ENCODE peak calls at places on chromosomes 4 and X, in four cellular contexts. One of them, this sample, is unnamed.

GRCh38 chr4:5503295-5503694 is 205.1 kb downstream of the EVC2 start:
- DNase-seq in spleen: peak; percentile 42
- DNase-seq in A549: no peak
- DNase-seq in esophagus muscularis mucosa: peak; percentile 80
- DNase-seq in this sample: no peak

GRCh38 chr4:3708103-3708510 is 58.1 kb upstream of the ADRA2C start:
- DNase-seq in esophagus muscularis mucosa: no peak
- DNase-seq in A549: no peak
- DNase-seq in spleen: peak; percentile 73
- DNase-seq in this sample: no peak

GRCh38 chr4:137993232-137993631 is 248.9 kb downstream of the SLC7A11 start:
- DNase-seq in A549: no peak
- DNase-seq in esophagus muscularis mucosa: no peak
- DNase-seq in spleen: no peak
- DNase-seq in this sample: no peak

GRCh38 chr4:139530833-139531427 is 25.1 kb downstream of the SETD7 start:
- DNase-seq in A549: peak; percentile 72
- DNase-seq in esophagus muscularis mucosa: no peak
- DNase-seq in spleen: no peak
- DNase-seq in this sample: no peak

GRCh38 chrX:37455381-37455780 is 106.2 kb downstream of the PRRG1 start:
- DNase-seq in spleen: no peak
- DNase-seq in A549: no peak
- DNase-seq in esophagus muscularis mucosa: no peak
- DNase-seq in this sample: no peak

GRCh38 chr4:22531226-22531625 is 15.4 kb upstream of the ADGRA3 start:
- DNase-seq in spleen: no peak
- DNase-seq in esophagus muscularis mucosa: no peak
- DNase-seq in A549: no peak
- DNase-seq in this sample: no peak

GRCh38 chr4:15765910-15766703 is 12.0 kb upstream of the CD38 start:
- DNase-seq in esophagus muscularis mucosa: no peak
- DNase-seq in A549: no peak
- DNase-seq in spleen: no peak
- DNase-seq in this sample: no peak

GRCh38 chr4:106414366-106414765 is 45.8 kb upstream of the GIMD1 start:
- DNase-seq in esophagus muscularis mucosa: no peak
- DNase-seq in spleen: no peak
- DNase-seq in A549: no peak
- DNase-seq in this sample: no peak

GRCh38 chr4:169745291-169745690 is 12.5 kb downstream of the HPF1 start:
- DNase-seq in spleen: no peak
- DNase-seq in esophagus muscularis mucosa: no peak
- DNase-seq in A549: no peak
- DNase-seq in this sample: no peak

GRCh38 chr4:109301691-109302365 is 630 bp downstream of the COL25A1 start:
- DNase-seq in esophagus muscularis mucosa: no peak
- DNase-seq in A549: no peak
- DNase-seq in spleen: no peak
- DNase-seq in this sample: no peak

GRCh38 chrX:25015486-25016360 is at the start of gene ARX:
- DNase-seq in A549: peak; percentile 43
- DNase-seq in spleen: no peak
- DNase-seq in esophagus muscularis mucosa: no peak
- DNase-seq in this sample: no peak

GRCh38 chr4:37758226-37758625 is 68.3 kb upstream of the PGM2 start:
- DNase-seq in A549: no peak
- DNase-seq in spleen: no peak
- DNase-seq in esophagus muscularis mucosa: no peak
- DNase-seq in this sample: no peak

GRCh38 chrX:63754141-63754859 is 30.7 kb downstream of the ARHGEF9 start:
- DNase-seq in esophagus muscularis mucosa: no peak
- DNase-seq in A549: peak; percentile 6
- DNase-seq in spleen: no peak
- DNase-seq in this sample: no peak

GRCh38 chrX:39149761-39150160 is 348.5 kb downstream of the MID1IP1 start:
- DNase-seq in spleen: peak; percentile 90
- DNase-seq in A549: no peak
- DNase-seq in esophagus muscularis mucosa: no peak
- DNase-seq in this sample: peak; percentile 9

GRCh38 chr4:107153228-107153627 is 117.1 kb upstream of the DKK2 start:
- DNase-seq in esophagus muscularis mucosa: no peak
- DNase-seq in spleen: no peak
- DNase-seq in A549: no peak
- DNase-seq in this sample: no peak

GRCh38 chrX:39736219-39737211 is 361.2 kb downstream of the BCOR start:
- DNase-seq in spleen: peak; percentile 83
- DNase-seq in A549: peak; percentile 33
- DNase-seq in esophagus muscularis mucosa: peak; percentile 93
- DNase-seq in this sample: peak; percentile 29

GRCh38 chr4:167171928-167172327 is 62.4 kb downstream of the SPOCK3 start:
- DNase-seq in spleen: no peak
- DNase-seq in esophagus muscularis mucosa: no peak
- DNase-seq in A549: no peak
- DNase-seq in this sample: no peak

GRCh38 chr4:140188975-140189374 is 35.0 kb upstream of the MAML3 start:
- DNase-seq in spleen: no peak
- DNase-seq in esophagus muscularis mucosa: no peak
- DNase-seq in A549: no peak
- DNase-seq in this sample: no peak

GRCh38 chr4:156594619-156595018 is 377.0 kb downstream of the PDGFC start:
- DNase-seq in esophagus muscularis mucosa: no peak
- DNase-seq in spleen: peak; percentile 52
- DNase-seq in A549: no peak
- DNase-seq in this sample: no peak

GRCh38 chr4:142812091-142812490 is 34.0 kb downstream of the INPP4B start:
- DNase-seq in A549: no peak
- DNase-seq in esophagus muscularis mucosa: no peak
- DNase-seq in spleen: no peak
- DNase-seq in this sample: no peak

GRCh38 chrX:63561425-63561824 is 210.3 kb upstream of the SPIN4 start:
- DNase-seq in spleen: no peak
- DNase-seq in esophagus muscularis mucosa: no peak
- DNase-seq in A549: no peak
- DNase-seq in this sample: no peak

GRCh38 chrX:130179579-130180215 is 7.9 kb downstream of the RAB33A start:
- DNase-seq in A549: no peak
- DNase-seq in esophagus muscularis mucosa: no peak
- DNase-seq in spleen: no peak
- DNase-seq in this sample: no peak

GRCh38 chr4:13706716-13707115 is 79.2 kb upstream of the BOD1L1 start:
- DNase-seq in A549: no peak
- DNase-seq in spleen: no peak
- DNase-seq in esophagus muscularis mucosa: no peak
- DNase-seq in this sample: no peak

GRCh38 chrX:23908219-23909003 is 605 bp downstream of the CXorf58 start:
- DNase-seq in spleen: no peak
- DNase-seq in esophagus muscularis mucosa: no peak
- DNase-seq in A549: no peak
- DNase-seq in this sample: no peak

GRCh38 chrX:9899640-9900075 is 67.5 kb upstream of the CLDN34 start:
- DNase-seq in spleen: no peak
- DNase-seq in esophagus muscularis mucosa: no peak
- DNase-seq in A549: no peak
- DNase-seq in this sample: no peak

GRCh38 chr4:6062133-6062532 is 43.9 kb upstream of the C4orf50 start:
- DNase-seq in esophagus muscularis mucosa: no peak
- DNase-seq in A549: no peak
- DNase-seq in spleen: peak; percentile 67
- DNase-seq in this sample: no peak

GRCh38 chr4:55337944-55338343 is 8.1 kb upstream of the SRD5A3 start:
- DNase-seq in esophagus muscularis mucosa: no peak
- DNase-seq in A549: no peak
- DNase-seq in spleen: no peak
- DNase-seq in this sample: no peak

GRCh38 chr4:55340246-55340645 is 5.8 kb upstream of the SRD5A3 start:
- DNase-seq in spleen: no peak
- DNase-seq in esophagus muscularis mucosa: no peak
- DNase-seq in A549: no peak
- DNase-seq in this sample: no peak

GRCh38 chr4:55336138-55337034 is 9.7 kb upstream of the SRD5A3 start:
- DNase-seq in esophagus muscularis mucosa: no peak
- DNase-seq in spleen: no peak
- DNase-seq in A549: no peak
- DNase-seq in this sample: no peak
- TF ChIP-seq POLR2A in esophagus muscularis mucosa: no peak
- TF ChIP-seq POLR2A in spleen: no peak
- TF ChIP-seq POLR2A in A549: no peak
- TF ChIP-seq POLR2A in this sample: no peak

GRCh38 chrX:107686026-107686425 is 57.7 kb downstream of the PRPS1 start:
- DNase-seq in spleen: no peak
- DNase-seq in A549: no peak
- DNase-seq in esophagus muscularis mucosa: no peak
- DNase-seq in this sample: no peak

GRCh38 chrX:107683931-107684330 is 55.6 kb downstream of the PRPS1 start:
- DNase-seq in A549: no peak
- DNase-seq in spleen: no peak
- DNase-seq in esophagus muscularis mucosa: no peak
- DNase-seq in this sample: no peak

GRCh38 chrX:107683124-107683895 is 55.0 kb downstream of the PRPS1 start:
- DNase-seq in esophagus muscularis mucosa: no peak
- DNase-seq in spleen: no peak
- DNase-seq in A549: no peak
- DNase-seq in this sample: no peak

GRCh38 chrX:107686792-107687191 is 58.5 kb downstream of the PRPS1 start:
- DNase-seq in spleen: no peak
- DNase-seq in A549: no peak
- DNase-seq in esophagus muscularis mucosa: no peak
- DNase-seq in this sample: no peak

DNA sequence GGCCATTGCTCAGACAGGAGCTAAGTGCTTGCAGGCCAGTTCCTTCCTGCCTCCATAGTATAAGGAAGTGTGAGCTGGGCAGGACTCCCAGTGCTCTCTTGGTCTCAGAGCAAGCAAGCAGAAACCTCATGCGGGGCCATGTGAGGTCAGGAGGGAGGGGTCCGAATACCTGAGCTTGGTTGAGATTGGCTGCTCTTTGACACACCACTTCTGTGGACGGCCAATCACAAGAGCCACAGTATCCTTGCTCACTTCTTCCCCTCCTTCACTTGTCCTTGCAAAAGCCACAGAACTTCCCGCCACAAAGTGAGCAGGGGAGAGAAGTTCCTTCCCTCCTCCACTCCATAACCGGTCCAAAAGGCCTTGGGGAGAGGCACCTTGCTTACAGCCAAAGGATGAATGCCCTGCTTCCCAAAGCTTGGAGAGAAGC is 56.7 kb downstream of the PRPS1 start:
- DNase-seq in esophagus muscularis mucosa: peak; percentile 93
- DNase-seq in spleen: peak; percentile 85
- DNase-seq in A549: no peak
- DNase-seq in this sample: no peak
- TF ChIP-seq POLR2A in esophagus muscularis mucosa: no peak
- TF ChIP-seq POLR2A in spleen: no peak
- TF ChIP-seq POLR2A in A549: no peak
- TF ChIP-seq POLR2A in this sample: no peak

GRCh38 chr4:74157743-74158560 is at the start of gene MTHFD2L:
- DNase-seq in spleen: peak; percentile 99
- DNase-seq in esophagus muscularis mucosa: peak; percentile 97
- DNase-seq in A549: peak; percentile 89
- DNase-seq in this sample: peak; percentile 75
- TF ChIP-seq POLR2A in spleen: no peak
- TF ChIP-seq POLR2A in esophagus muscularis mucosa: peak; percentile 61
- TF ChIP-seq POLR2A in A549: peak; percentile 71
- TF ChIP-seq POLR2A in this sample: peak; percentile 81

DNA sequence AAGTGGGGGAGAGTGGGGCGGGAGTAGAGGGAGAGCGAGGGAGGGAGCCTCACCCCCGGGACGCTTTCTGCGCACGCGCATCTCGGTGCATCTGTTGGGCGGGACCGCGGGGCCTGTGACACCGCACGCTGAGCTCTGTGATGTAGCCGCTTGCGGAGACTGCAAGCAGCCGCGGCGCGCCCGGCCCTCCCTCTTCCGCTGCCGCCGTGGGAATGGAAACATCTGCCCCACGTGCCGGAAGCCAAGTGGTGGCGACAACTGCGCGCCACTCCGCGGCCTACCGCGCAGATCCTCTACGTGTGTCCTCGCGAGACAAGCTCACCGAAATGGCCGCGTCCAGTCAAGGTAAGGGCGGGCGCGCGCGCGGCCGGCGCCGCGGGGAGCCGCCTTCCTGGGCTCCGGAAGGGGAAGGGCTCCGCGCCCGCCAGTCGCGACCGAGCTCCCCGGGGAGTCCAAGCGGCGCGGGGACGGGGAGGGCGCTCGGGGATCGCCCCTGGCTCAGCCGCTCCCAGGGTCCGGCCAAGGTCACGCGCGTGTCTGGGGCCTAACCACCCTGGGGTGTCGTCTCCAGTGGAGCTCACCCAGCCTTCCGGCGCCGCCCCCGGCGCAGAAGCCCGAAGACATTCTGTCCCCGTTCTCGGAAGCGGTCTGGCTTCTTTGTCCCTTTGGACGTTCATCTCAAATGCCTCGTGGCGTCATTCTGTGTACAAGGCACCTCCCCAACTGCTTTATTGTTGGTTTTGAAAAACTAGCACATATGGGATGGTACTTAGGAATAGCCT is at the start of gene FUNDC2:
- DNase-seq in A549: peak; percentile 7
- DNase-seq in spleen: peak; percentile 98
- DNase-seq in esophagus muscularis mucosa: peak; percentile 97
- DNase-seq in this sample: peak; percentile 61
- TF ChIP-seq POLR2A in A549: peak; percentile 43
- TF ChIP-seq POLR2A in spleen: peak; percentile 80
- TF ChIP-seq POLR2A in esophagus muscularis mucosa: peak; percentile 19
- TF ChIP-seq POLR2A in this sample: peak; percentile 51

This sample was measured in H54.